ENCODE peak calls at places on chromosomes 13 and 19, in four cellular contexts. One of them, this sample, is unnamed.

GRCh38 chr13:46035066-46035465 is 17.5 kb downstream of the ZC3H13 start:
- DNase-seq in tibial nerve: no peak
- DNase-seq in HFF-Myc: no peak
- DNase-seq in fibroblast of pulmonary artery: no peak
- DNase-seq in this sample: no peak

GRCh38 chr19:38055040-38055439 is 148.0 kb downstream of the SIPA1L3 start:
- DNase-seq in tibial nerve: no peak
- DNase-seq in HFF-Myc: no peak
- DNase-seq in fibroblast of pulmonary artery: no peak
- DNase-seq in this sample: no peak

GRCh38 chr13:40517486-40518311 is 148.7 kb downstream of the FOXO1 start:
- DNase-seq in tibial nerve: no peak
- DNase-seq in HFF-Myc: no peak
- DNase-seq in fibroblast of pulmonary artery: no peak
- DNase-seq in this sample: no peak

GRCh38 chr13:34931572-34931971 is 10.5 kb upstream of the NBEA start:
- DNase-seq in tibial nerve: no peak
- DNase-seq in HFF-Myc: no peak
- DNase-seq in fibroblast of pulmonary artery: peak
- DNase-seq in this sample: no peak

GRCh38 chr19:28985201-28985600 is 227.8 kb downstream of the UQCRFS1 start:
- DNase-seq in tibial nerve: no peak
- DNase-seq in HFF-Myc: no peak
- DNase-seq in fibroblast of pulmonary artery: no peak
- DNase-seq in this sample: no peak

GRCh38 chr13:84136582-84136981 is 254.3 kb upstream of the SLITRK1 start:
- DNase-seq in tibial nerve: no peak
- DNase-seq in HFF-Myc: no peak
- DNase-seq in fibroblast of pulmonary artery: no peak
- DNase-seq in this sample: no peak

GRCh38 chr19:46068345-46069258 is 27.8 kb upstream of the IGFL4 start:
- DNase-seq in tibial nerve: no peak
- DNase-seq in HFF-Myc: peak
- DNase-seq in fibroblast of pulmonary artery: peak
- DNase-seq in this sample: peak

GRCh38 chr13:71866173-71867091 is 572 bp downstream of the DACH1 start:
- DNase-seq in tibial nerve: no peak
- DNase-seq in HFF-Myc: no peak
- DNase-seq in fibroblast of pulmonary artery: no peak
- DNase-seq in this sample: peak

GRCh38 chr19:20969498-20969897 is 46.4 kb downstream of the ZNF85 start:
- DNase-seq in tibial nerve: no peak
- DNase-seq in HFF-Myc: no peak
- DNase-seq in fibroblast of pulmonary artery: no peak
- DNase-seq in this sample: no peak

GRCh38 chr19:32877323-32877912 is 7.9 kb upstream of the SLC7A9 start:
- DNase-seq in tibial nerve: no peak
- DNase-seq in HFF-Myc: no peak
- DNase-seq in fibroblast of pulmonary artery: no peak
- DNase-seq in this sample: peak

GRCh38 chr19:47230122-47230920 is 678 bp downstream of the BBC3 start:
- DNase-seq in tibial nerve: peak
- DNase-seq in HFF-Myc: no peak
- DNase-seq in fibroblast of pulmonary artery: peak
- DNase-seq in this sample: peak

GRCh38 chr13:46995874-46996273 is 99.0 kb upstream of the HTR2A start:
- DNase-seq in tibial nerve: no peak
- DNase-seq in HFF-Myc: no peak
- DNase-seq in fibroblast of pulmonary artery: no peak
- DNase-seq in this sample: no peak

GRCh38 chr13:45267215-45267614 is 66.4 kb upstream of the KCTD4 start:
- DNase-seq in tibial nerve: no peak
- DNase-seq in HFF-Myc: no peak
- DNase-seq in fibroblast of pulmonary artery: no peak
- DNase-seq in this sample: no peak

GRCh38 chr19:38920529-38921419 is 8.8 kb upstream of the CCER2 start:
- DNase-seq in tibial nerve: no peak
- DNase-seq in HFF-Myc: no peak
- DNase-seq in fibroblast of pulmonary artery: no peak
- DNase-seq in this sample: no peak

GRCh38 chr13:83878691-83879410 is 3.4 kb downstream of the SLITRK1 start:
- DNase-seq in tibial nerve: no peak
- DNase-seq in HFF-Myc: no peak
- DNase-seq in fibroblast of pulmonary artery: no peak
- DNase-seq in this sample: peak

GRCh38 chr13:45167611-45168554 is 33.0 kb downstream of the KCTD4 start:
- DNase-seq in tibial nerve: no peak
- DNase-seq in HFF-Myc: no peak
- DNase-seq in fibroblast of pulmonary artery: peak
- DNase-seq in this sample: no peak

GRCh38 chr19:55549500-55550320 is 4.4 kb upstream of the SBK3 start:
- DNase-seq in tibial nerve: no peak
- DNase-seq in HFF-Myc: no peak
- DNase-seq in fibroblast of pulmonary artery: peak
- DNase-seq in this sample: no peak

GRCh38 chr19:46919324-46919723 is 58.5 kb downstream of the ARHGAP35 start:
- DNase-seq in tibial nerve: no peak
- DNase-seq in HFF-Myc: no peak
- DNase-seq in fibroblast of pulmonary artery: no peak
- DNase-seq in this sample: no peak

GRCh38 chr19:21233691-21234090 is 91.9 kb downstream of the ZNF431 start:
- DNase-seq in tibial nerve: no peak
- DNase-seq in HFF-Myc: no peak
- DNase-seq in fibroblast of pulmonary artery: no peak
- DNase-seq in this sample: no peak

GRCh38 chr19:47436712-47437401 is 17.5 kb upstream of the MEIS3 start:
- DNase-seq in tibial nerve: peak
- DNase-seq in HFF-Myc: no peak
- DNase-seq in fibroblast of pulmonary artery: peak
- DNase-seq in this sample: peak

GRCh38 chr13:99311748-99312492 is 4.7 kb upstream of the GPR183 start:
- DNase-seq in tibial nerve: peak
- DNase-seq in HFF-Myc: no peak
- DNase-seq in fibroblast of pulmonary artery: no peak
- DNase-seq in this sample: no peak

GRCh38 chr19:47376589-47377144 is 27.6 kb downstream of the DHX34 start:
- DNase-seq in tibial nerve: no peak
- DNase-seq in HFF-Myc: no peak
- DNase-seq in fibroblast of pulmonary artery: no peak
- DNase-seq in this sample: no peak

GRCh38 chr13:39943711-39944110 is 288.2 kb downstream of the COG6 start:
- DNase-seq in tibial nerve: no peak
- DNase-seq in HFF-Myc: no peak
- DNase-seq in fibroblast of pulmonary artery: no peak
- DNase-seq in this sample: no peak

GRCh38 chr19:44807162-44807561 is 1.7 kb upstream of the BCAM start:
- DNase-seq in tibial nerve: no peak
- DNase-seq in HFF-Myc: no peak
- DNase-seq in fibroblast of pulmonary artery: no peak
- DNase-seq in this sample: peak

GRCh38 chr13:24648983-24649684 is 31.1 kb upstream of the ATP12A start:
- DNase-seq in tibial nerve: no peak
- DNase-seq in HFF-Myc: no peak
- DNase-seq in fibroblast of pulmonary artery: no peak
- DNase-seq in this sample: no peak

GRCh38 chr19:28884786-28885476 is 328.0 kb downstream of the UQCRFS1 start:
- DNase-seq in tibial nerve: no peak
- DNase-seq in HFF-Myc: no peak
- DNase-seq in fibroblast of pulmonary artery: no peak
- DNase-seq in this sample: no peak

GRCh38 chr19:49520705-49521319 is 7.0 kb upstream of the RCN3 start:
- DNase-seq in tibial nerve: no peak
- DNase-seq in HFF-Myc: no peak
- DNase-seq in fibroblast of pulmonary artery: no peak
- DNase-seq in this sample: no peak

GRCh38 chr19:50838239-50838638 is 4.9 kb upstream of the KLK15 start:
- DNase-seq in tibial nerve: no peak
- DNase-seq in HFF-Myc: no peak
- DNase-seq in fibroblast of pulmonary artery: peak
- DNase-seq in this sample: no peak

GRCh38 chr13:29436291-29436690 is 159.2 kb downstream of the SLC7A1 start:
- DNase-seq in tibial nerve: no peak
- DNase-seq in HFF-Myc: no peak
- DNase-seq in fibroblast of pulmonary artery: peak
- DNase-seq in this sample: no peak

GRCh38 chr13:79434578-79434977 is 28.5 kb upstream of the RBM26 start:
- DNase-seq in tibial nerve: no peak
- DNase-seq in HFF-Myc: peak
- DNase-seq in fibroblast of pulmonary artery: peak
- DNase-seq in this sample: no peak
- TF ChIP-seq CTCF in tibial nerve: no peak
- TF ChIP-seq CTCF in HFF-Myc: no peak
- TF ChIP-seq CTCF in fibroblast of pulmonary artery: no peak
- TF ChIP-seq CTCF in this sample: no peak

GRCh38 chr13:33069365-33069764 is 53.1 kb downstream of the KL start:
- DNase-seq in tibial nerve: no peak
- DNase-seq in HFF-Myc: no peak
- DNase-seq in fibroblast of pulmonary artery: no peak
- DNase-seq in this sample: no peak
- TF ChIP-seq CTCF in tibial nerve: no peak
- TF ChIP-seq CTCF in HFF-Myc: peak
- TF ChIP-seq CTCF in fibroblast of pulmonary artery: peak
- TF ChIP-seq CTCF in this sample: no peak

GRCh38 chr19:5485286-5485636 is 30.0 kb downstream of the ZNRF4 start:
- DNase-seq in tibial nerve: no peak
- DNase-seq in HFF-Myc: no peak
- DNase-seq in fibroblast of pulmonary artery: no peak
- DNase-seq in this sample: no peak

GRCh38 chr19:5481957-5482356 is 26.7 kb downstream of the ZNRF4 start:
- DNase-seq in tibial nerve: no peak
- DNase-seq in HFF-Myc: no peak
- DNase-seq in fibroblast of pulmonary artery: no peak
- DNase-seq in this sample: no peak

GRCh38 chr19:5480427-5480836 is 25.2 kb downstream of the ZNRF4 start:
- DNase-seq in tibial nerve: no peak
- DNase-seq in HFF-Myc: no peak
- DNase-seq in fibroblast of pulmonary artery: peak
- DNase-seq in this sample: no peak

GRCh38 chr19:5487222-5487621 is 32.0 kb downstream of the ZNRF4 start:
- DNase-seq in tibial nerve: no peak
- DNase-seq in HFF-Myc: no peak
- DNase-seq in fibroblast of pulmonary artery: no peak
- DNase-seq in this sample: no peak

GRCh38 chr19:5484398-5485285 is 29.4 kb downstream of the ZNRF4 start:
- DNase-seq in tibial nerve: no peak
- DNase-seq in HFF-Myc: no peak
- DNase-seq in fibroblast of pulmonary artery: no peak
- DNase-seq in this sample: no peak
- TF ChIP-seq CTCF in tibial nerve: no peak
- TF ChIP-seq CTCF in HFF-Myc: no peak
- TF ChIP-seq CTCF in fibroblast of pulmonary artery: no peak
- TF ChIP-seq CTCF in this sample: no peak

GRCh38 chr13:114118763-114119123 is 13.7 kb downstream of the RASA3 start:
- DNase-seq in tibial nerve: no peak
- DNase-seq in HFF-Myc: no peak
- DNase-seq in fibroblast of pulmonary artery: peak
- DNase-seq in this sample: no peak
- TF ChIP-seq CTCF in tibial nerve: no peak
- TF ChIP-seq CTCF in HFF-Myc: no peak
- TF ChIP-seq CTCF in fibroblast of pulmonary artery: no peak
- TF ChIP-seq CTCF in this sample: no peak

GRCh38 chr19:769610-770009 is 18.7 kb downstream of the MISP start:
- DNase-seq in tibial nerve: no peak
- DNase-seq in HFF-Myc: no peak
- DNase-seq in fibroblast of pulmonary artery: no peak
- DNase-seq in this sample: no peak

GRCh38 chr19:772730-773436 is 22.0 kb downstream of the MISP start:
- DNase-seq in tibial nerve: no peak
- DNase-seq in HFF-Myc: no peak
- DNase-seq in fibroblast of pulmonary artery: no peak
- DNase-seq in this sample: no peak

GRCh38 chr19:772043-772442 is 21.1 kb downstream of the MISP start:
- DNase-seq in tibial nerve: no peak
- DNase-seq in HFF-Myc: no peak
- DNase-seq in fibroblast of pulmonary artery: no peak
- DNase-seq in this sample: no peak

GRCh38 chr19:768424-768823 is 17.5 kb downstream of the MISP start:
- DNase-seq in tibial nerve: no peak
- DNase-seq in HFF-Myc: no peak
- DNase-seq in fibroblast of pulmonary artery: peak
- DNase-seq in this sample: no peak

GRCh38 chr19:771332-771785 is 20.4 kb downstream of the MISP start:
- DNase-seq in tibial nerve: no peak
- DNase-seq in HFF-Myc: no peak
- DNase-seq in fibroblast of pulmonary artery: peak
- DNase-seq in this sample: no peak
- TF ChIP-seq CTCF in tibial nerve: peak
- TF ChIP-seq CTCF in HFF-Myc: peak
- TF ChIP-seq CTCF in fibroblast of pulmonary artery: peak
- TF ChIP-seq CTCF in this sample: peak

GRCh38 chr13:76885203-76886004 is 801 bp downstream of the KCTD12 start:
- DNase-seq in tibial nerve: peak
- DNase-seq in HFF-Myc: peak
- DNase-seq in fibroblast of pulmonary artery: peak
- DNase-seq in this sample: peak
- TF ChIP-seq CTCF in tibial nerve: peak
- TF ChIP-seq CTCF in HFF-Myc: peak
- TF ChIP-seq CTCF in fibroblast of pulmonary artery: peak
- TF ChIP-seq CTCF in this sample: peak

DNA sequence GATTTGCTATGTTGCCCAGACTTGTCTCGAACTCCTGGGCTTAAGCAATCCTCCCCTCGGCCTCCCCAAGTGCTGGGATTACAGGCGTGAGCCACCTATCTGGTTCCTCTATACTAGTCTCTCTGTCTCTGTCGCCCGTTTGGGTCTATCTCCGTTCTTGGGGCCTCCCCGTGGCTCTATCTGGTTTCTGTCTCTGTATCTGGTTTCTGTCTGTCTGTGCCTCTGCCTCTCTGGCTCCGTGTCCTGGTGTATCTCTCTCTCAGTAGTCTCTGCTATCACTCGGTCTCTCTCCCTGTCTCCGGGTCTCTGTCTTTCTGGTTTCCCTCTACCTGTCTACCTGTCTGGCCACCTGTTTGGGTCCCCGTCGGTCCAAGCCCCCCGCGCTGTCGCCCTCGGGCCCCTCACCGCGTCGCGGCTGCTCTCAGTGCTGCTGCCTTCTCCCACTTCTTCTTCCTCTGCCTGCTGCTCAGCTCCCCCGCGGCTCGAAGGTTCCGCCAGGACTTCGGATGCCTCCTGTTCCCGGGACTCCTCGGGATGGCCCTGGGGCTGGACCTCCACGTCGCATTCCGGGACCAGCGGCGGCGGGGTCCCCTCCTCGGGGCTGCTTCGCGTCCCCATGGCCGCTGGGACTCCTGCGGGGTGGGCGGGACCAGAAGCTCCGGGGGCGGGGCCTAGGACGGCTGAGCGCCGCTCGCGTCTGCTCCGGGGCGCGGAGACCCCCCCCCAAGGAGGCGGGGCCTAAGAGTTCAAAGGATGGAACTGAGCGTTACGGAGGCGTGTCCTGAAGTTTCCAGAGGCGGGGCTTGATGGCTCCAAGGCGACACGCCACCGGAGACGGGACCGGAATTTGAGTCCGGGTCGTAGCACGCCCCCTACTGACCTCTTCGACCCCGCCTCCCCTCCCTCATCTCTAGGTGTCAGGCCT is 783 bp downstream of the PHLDB3 start:
- DNase-seq in tibial nerve: peak
- DNase-seq in HFF-Myc: peak
- DNase-seq in fibroblast of pulmonary artery: peak
- DNase-seq in this sample: peak
- TF ChIP-seq CTCF in tibial nerve: no peak
- TF ChIP-seq CTCF in HFF-Myc: no peak
- TF ChIP-seq CTCF in fibroblast of pulmonary artery: no peak
- TF ChIP-seq CTCF in this sample: no peak

This sample was measured in mucosa of descending colon.